ENCODE peak calls at places on chromosomes 3 and 15, in six cellular contexts. T is upper lobe of right lung, F is lower lobe of right lung, Z is SJSA1, U is HCT116, M is right lobe of liver. Q is an unnamed sample.
A peak's percentile ranks its signal among the peaks of the same experiment; 100 is the strongest.

GRCh38 chr3:160797306-160797705 is 41.3 kb downstream of the PPM1L start:
- DNase-seq in U (no peak), Z (no peak), T (no peak), F (no peak), M (no peak), Q (no peak)

GRCh38 chr3:141619450-141619849 is 118.6 kb upstream of the RNF7 start:
- DNase-seq in U (no peak), F (no peak), T (no peak), M (no peak), Z (no peak), Q (no peak)

GRCh38 chr3:39228496-39228895 is 36.1 kb upstream of the XIRP1 start:
- DNase-seq in T (no peak), Z (no peak), M (no peak), F (no peak), U (no peak), Q (no peak)

GRCh38 chr15:39720721-39721611 is 61.7 kb downstream of the FSIP1 start:
- DNase-seq in U (no peak), T (no peak), M (no peak), F (no peak), Z (peak; percentile 61), Q (no peak)

GRCh38 chr15:23859008-23859407 is 171.9 kb upstream of the NDN start:
- DNase-seq in Z (no peak), T (no peak), F (no peak), M (no peak), U (no peak), Q (no peak)

GRCh38 chr3:150921207-150921606 is 16.0 kb upstream of the MINDY4B start:
- DNase-seq in Z (no peak), M (no peak), T (no peak), F (no peak), U (no peak), Q (no peak)

GRCh38 chr3:68018275-68018674 is 363.9 kb upstream of the SUCLG2 start:
- DNase-seq in F (no peak), T (no peak), U (no peak), Z (no peak), M (no peak), Q (no peak)

GRCh38 chr3:48402281-48402732 is 27.6 kb downstream of the PLXNB1 start:
- DNase-seq in F (peak; percentile 64), U (peak; percentile 46), T (peak; percentile 65), Z (peak; percentile 42), M (peak; percentile 33), Q (peak; percentile 71)

GRCh38 chr3:37287776-37288175 is 113.4 kb upstream of the LRRFIP2 start:
- DNase-seq in T (no peak), F (no peak), U (no peak), Z (no peak), M (no peak), Q (no peak)

GRCh38 chr3:118817748-118818165 is 216.9 kb downstream of the IGSF11 start:
- DNase-seq in U (peak; percentile 56), F (no peak), Z (peak; percentile 38), M (no peak), T (no peak), Q (peak; percentile 21)

GRCh38 chr3:131794766-131795381 is 239.9 kb downstream of the CPNE4 start:
- DNase-seq in T (no peak), Z (peak; percentile 30), U (peak; percentile 39), M (no peak), F (no peak), Q (peak; percentile 27)

GRCh38 chr15:73031648-73032047 is 20.6 kb upstream of the NEO1 start:
- DNase-seq in T (no peak), F (no peak), M (no peak), Z (no peak), U (no peak), Q (no peak)
- H3K4me1 ChIP-seq in T (peaks cover 3% of the 10 kb centered on the region), F (peaks cover 12% of the 10 kb centered on the region), M (no peaks in the 10 kb centered on the region), Z (no peaks in the 10 kb centered on the region), U (no peaks in the 10 kb centered on the region), Q (no peaks in the 10 kb centered on the region)

DNA sequence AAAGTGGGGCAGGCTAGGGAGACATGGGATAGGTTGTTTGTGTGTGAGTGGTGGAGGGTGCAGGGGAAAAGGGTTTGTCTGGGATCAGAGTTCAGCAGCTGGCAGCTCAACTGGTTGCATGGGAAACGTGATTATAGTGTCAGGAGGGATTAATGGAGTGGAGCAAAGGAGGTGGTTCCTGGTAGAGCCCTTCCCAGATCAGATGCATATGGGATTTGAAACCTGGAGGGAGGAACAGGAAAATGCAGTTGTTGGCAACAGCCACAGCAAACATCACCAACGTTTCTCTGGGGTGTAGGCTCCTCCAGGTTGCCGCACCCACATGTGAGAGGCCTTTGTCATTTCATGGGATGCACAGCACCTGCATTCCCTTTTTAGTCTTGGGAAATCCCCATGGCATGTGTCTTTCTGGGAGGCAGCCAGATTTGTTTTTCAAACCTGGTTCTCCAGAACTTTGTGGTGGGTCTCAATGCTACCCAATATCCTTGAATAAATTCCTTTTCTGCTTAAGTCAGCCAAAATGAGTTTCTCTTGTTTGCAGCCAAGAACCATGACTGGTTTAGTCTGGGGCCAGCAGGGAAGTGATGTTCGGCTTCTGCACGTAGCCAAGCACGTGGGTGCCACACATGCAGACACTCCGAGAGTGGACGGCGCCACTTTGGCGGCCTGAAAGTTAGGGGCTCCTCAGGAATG is 61.3 kb downstream of the BDH1 start:
- DNase-seq in F (no peak), U (no peak), M (no peak), T (no peak), Z (peak; percentile 96), Q (no peak)
- H3K27ac ChIP-seq in F (no peak overlapping the region), U (no peak overlapping the region), M (no peak overlapping the region), T (no peak overlapping the region), Z (peak overlapping the region; percentile 94), Q (no peak overlapping the region)

DNA sequence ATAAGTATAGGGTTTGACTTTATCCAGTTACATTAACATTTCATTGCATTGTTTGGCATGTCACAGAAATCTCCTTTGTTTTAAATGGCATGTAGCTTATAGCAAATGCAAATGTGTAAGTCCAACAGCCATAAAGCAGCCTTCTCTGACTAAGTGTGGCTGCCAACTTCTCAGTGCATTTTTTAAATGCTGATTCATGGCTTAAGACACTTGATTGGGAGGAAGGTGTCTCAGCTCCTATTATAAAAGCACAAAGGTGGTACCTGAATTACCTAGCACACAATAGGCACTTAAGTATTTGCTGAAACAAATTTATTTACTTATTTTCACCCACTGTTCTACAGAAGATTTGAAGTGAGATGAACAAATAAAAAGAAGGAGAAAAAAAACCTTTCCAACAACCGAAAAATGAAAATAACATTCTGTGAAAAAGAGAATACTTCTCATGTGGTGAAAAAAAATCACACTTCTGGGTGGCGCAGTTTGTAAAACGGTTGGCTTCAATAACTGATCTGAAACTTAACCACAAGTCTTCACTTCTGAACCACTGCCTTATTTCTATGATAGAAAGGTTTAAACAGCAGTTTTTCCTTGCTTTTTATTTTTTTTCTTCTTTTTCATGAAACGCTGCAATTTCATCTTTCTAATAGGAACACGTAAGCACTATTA is 105.5 kb upstream of the ICE2 start:
- DNase-seq in U (no peak), T (no peak), M (no peak), Z (no peak), F (no peak), Q (no peak)
- H3K4me3 ChIP-seq in U (no peak overlapping the region), T (no peak overlapping the region), M (no peak overlapping the region), Z (no peak overlapping the region), F (no peak overlapping the region), Q (no peak overlapping the region)

GRCh38 chr15:57594479-57594878 is 2.8 kb downstream of the MYZAP start:
- DNase-seq in T (no peak), Z (no peak), F (no peak), U (no peak), M (no peak), Q (no peak)
- H3K4me1 ChIP-seq in T (peaks cover 28% of the 10 kb centered on the region), Z (peaks cover 7% of the 10 kb centered on the region), F (peaks cover 41% of the 10 kb centered on the region), U (peaks cover 11% of the 10 kb centered on the region), M (no peaks in the 10 kb centered on the region), Q (peaks cover 33% of the 10 kb centered on the region)

GRCh38 chr3:107845355-107846281 is 245.2 kb downstream of the CD47 start:
- DNase-seq in Z (no peak), M (no peak), U (no peak), T (no peak), F (no peak), Q (no peak)
- H3K27ac ChIP-seq in Z (no peak overlapping the region), M (no peak overlapping the region), U (no peak overlapping the region), T (no peak overlapping the region), F (no peak overlapping the region), Q (no peak overlapping the region)

DNA sequence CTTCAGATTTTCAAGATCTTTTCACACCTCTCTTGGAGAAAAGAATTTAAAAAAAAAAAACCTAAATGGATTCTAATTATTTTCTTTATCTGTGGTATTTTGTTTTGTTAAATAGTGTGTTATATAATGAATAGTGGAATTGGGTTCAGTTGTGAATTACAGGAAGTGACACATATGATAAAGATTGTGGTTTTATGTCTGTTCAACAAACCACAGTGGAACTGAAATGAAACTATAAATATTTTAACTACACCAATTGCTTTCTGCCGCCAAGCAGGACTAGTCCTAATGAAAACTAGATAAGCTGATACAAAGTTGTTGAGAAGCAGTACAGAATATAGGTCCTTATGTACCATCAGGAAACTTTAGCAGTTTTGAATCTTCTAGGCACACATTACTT is 121.6 kb downstream of the UBE2E2 start:
- DNase-seq in M (no peak), F (no peak), T (no peak), Z (peak; percentile 40), U (no peak), Q (no peak)
- H3K4me3 ChIP-seq in M (no peak overlapping the region), F (peak overlapping the region; percentile 7), T (no peak overlapping the region), Z (no peak overlapping the region), U (no peak overlapping the region), Q (no peak overlapping the region)

GRCh38 chr3:42654331-42655201 is 1.1 kb downstream of the ZBTB47 start:
- DNase-seq in U (no peak), F (no peak), Z (peak; percentile 49), M (peak; percentile 62), T (peak; percentile 82), Q (peak; percentile 77)
- H3K4me1 ChIP-seq in U (peaks cover 42% of the 10 kb centered on the region), F (peaks cover 43% of the 10 kb centered on the region), Z (peaks cover 55% of the 10 kb centered on the region), M (peaks cover 14% of the 10 kb centered on the region), T (peaks cover 41% of the 10 kb centered on the region), Q (peaks cover 48% of the 10 kb centered on the region)

GRCh38 chr3:153144779-153145178 is 17.2 kb upstream of the RAP2B start:
- DNase-seq in Z (peak; percentile 68), T (no peak), U (no peak), F (no peak), M (no peak), Q (no peak)
- H3K27ac ChIP-seq in Z (peak overlapping the region; percentile 87), T (no peak overlapping the region), U (no peak overlapping the region), F (no peak overlapping the region), M (peak overlapping the region; percentile 26), Q (no peak overlapping the region)

GRCh38 chr3:107239703-107240102 is 137.5 kb upstream of the CCDC54 start:
- DNase-seq in Z (no peak), U (no peak), M (no peak), F (no peak), T (no peak), Q (no peak)

GRCh38 chr3:107242579-107242978 is 134.7 kb upstream of the CCDC54 start:
- DNase-seq in T (no peak), U (no peak), F (no peak), Z (no peak), M (no peak), Q (no peak)

GRCh38 chr3:107240183-107241091 is 136.8 kb upstream of the CCDC54 start:
- DNase-seq in U (peak; percentile 47), Z (peak; percentile 77), T (peak; percentile 88), F (peak; percentile 81), M (peak; percentile 75), Q (peak; percentile 75)

GRCh38 chr3:107238787-107239186 is 138.5 kb upstream of the CCDC54 start:
- DNase-seq in T (no peak), Z (no peak), U (no peak), F (no peak), M (no peak), Q (no peak)

GRCh38 chr3:107241217-107241616 is 136.0 kb upstream of the CCDC54 start:
- DNase-seq in M (no peak), U (peak; percentile 39), T (peak; percentile 73), Z (no peak), F (peak; percentile 64), Q (peak; percentile 31)
- H3K4me3 ChIP-seq in M (peak overlapping the region; percentile 70), U (peak overlapping the region; percentile 68), T (peak overlapping the region; percentile 88), Z (peak overlapping the region; percentile 59), F (peak overlapping the region; percentile 70), Q (peak overlapping the region; percentile 79)

GRCh38 chr15:58441376-58442070 is 9.7 kb downstream of the LIPC start:
- DNase-seq in M (no peak), T (no peak), Z (peak; percentile 70), F (no peak), U (no peak), Q (no peak)
- H3K4me1 ChIP-seq in M (peaks cover 78% of the 10 kb centered on the region), T (peaks cover 16% of the 10 kb centered on the region), Z (peaks cover 70% of the 10 kb centered on the region), F (peaks cover 27% of the 10 kb centered on the region), U (peaks cover 40% of the 10 kb centered on the region), Q (peaks cover 18% of the 10 kb centered on the region)